ENCODE peak calls at places on chromosomes 12 and 14, in four cellular contexts. G is NCI-H1436, S is cortex of kidney, L is HL-60. H is an unnamed sample.

GRCh38 chr14:73633517-73634332 is 11.1 kb upstream of the DNAL1 start:
- DNase-seq in G (peak), S (no peak), L (no peak), H (peak)

GRCh38 chr12:54603173-54603814 is 14.8 kb upstream of the PPP1R1A start:
- DNase-seq in G (peak), S (no peak), L (peak), H (peak)

GRCh38 chr12:110906516-110906915 is 13.9 kb downstream of the MYL2 start:
- DNase-seq in G (no peak), S (no peak), L (no peak), H (no peak)

GRCh38 chr14:68359862-68360552 is 432.9 kb downstream of the ZFP36L1 start:
- DNase-seq in G (no peak), S (no peak), L (no peak), H (peak)

GRCh38 chr14:96066976-96067375 is 27.8 kb downstream of the C14orf132 start:
- DNase-seq in G (no peak), S (no peak), L (no peak), H (no peak)

GRCh38 chr12:52672321-52672933 is 7.8 kb downstream of the KRT1 start:
- DNase-seq in G (no peak), S (no peak), L (no peak), H (no peak)

GRCh38 chr14:63893701-63894458 is 41.1 kb downstream of the SYNE2 start:
- DNase-seq in G (no peak), S (no peak), L (no peak), H (peak)

GRCh38 chr12:111436266-111436665 is 30.5 kb downstream of the SH2B3 start:
- DNase-seq in G (no peak), S (no peak), L (no peak), H (no peak)

GRCh38 chr14:68394719-68395117 is 398.1 kb downstream of the ZFP36L1 start:
- DNase-seq in G (no peak), S (no peak), L (no peak), H (no peak)

H was measured in adipocyte.